ENCODE peak calls at places on chromosomes 6 and 20, in six cellular contexts. J is SW480; O is activated CD8-positive, alpha-beta memory T cell treated with anti-CD3 and anti-CD28 coated beads, Interleukin-2, amount 50 U/mL, for 48 hours; K is fibroblast of pulmonary artery; X is left ventricle myocardium inferior; D is T-cell. M is an unnamed sample.

GRCh38 chr6:44335631-44336030 is 6.8 kb upstream of the SPATS1 start:
- DNase-seq in K (no peak), O (no peak), J (no peak), X (no peak), D (no peak), M (no peak)

GRCh38 chr6:31736026-31736767 is at the start of gene CLIC1:
- DNase-seq in O (peak; percentile 86), D (peak; percentile 46), X (peak; percentile 85), K (peak; percentile 74), J (peak; percentile 77), M (peak; percentile 67)

GRCh38 chr20:24577271-24577909 is 108.0 kb downstream of the SYNDIG1 start:
- DNase-seq in K (no peak), D (no peak), O (no peak), X (no peak), J (no peak), M (no peak)

GRCh38 chr6:131015630-131016263 is 47.3 kb downstream of the EPB41L2 start:
- DNase-seq in J (no peak), O (no peak), X (no peak), D (no peak), K (peak; percentile 68), M (no peak)

GRCh38 chr20:63884506-63885263 is 10.2 kb upstream of the DNAJC5 start:
- DNase-seq in D (no peak), K (no peak), J (no peak), O (no peak), X (peak; percentile 69), M (no peak)

GRCh38 chr6:118100763-118101162 is 193.7 kb downstream of the SLC35F1 start:
- DNase-seq in O (no peak), X (no peak), K (no peak), D (no peak), J (no peak), M (no peak)

GRCh38 chr6:49540614-49541013 is 9.9 kb upstream of the C6orf141 start:
- DNase-seq in J (no peak), X (no peak), K (no peak), D (no peak), O (no peak), M (no peak)

GRCh38 chr6:21588812-21589811 is 4.4 kb upstream of the SOX4 start:
- DNase-seq in J (peak; percentile 73), X (peak; percentile 88), O (peak; percentile 92), K (peak; percentile 92), D (peak; percentile 69), M (peak; percentile 69)

GRCh38 chr20:58192567-58192966 is 35.9 kb downstream of the ANKRD60 start:
- DNase-seq in J (no peak), O (peak; percentile 81), K (no peak), D (no peak), X (no peak), M (peak; percentile 41)

GRCh38 chr6:10363911-10364310 is 51.0 kb downstream of the TFAP2A start:
- DNase-seq in K (no peak), O (no peak), D (no peak), J (no peak), X (no peak), M (no peak)

GRCh38 chr20:41927655-41928054 is 309.5 kb upstream of the CHD6 start:
- DNase-seq in D (no peak), X (no peak), J (peak; percentile 39), K (no peak), O (no peak), M (no peak)

GRCh38 chr6:126963077-126963809 is 155.2 kb upstream of the RSPO3 start:
- DNase-seq in O (no peak), K (no peak), X (no peak), D (no peak), J (no peak), M (no peak)

GRCh38 chr6:53339424-53339823 is 9.3 kb downstream of the ELOVL5 start:
- DNase-seq in X (no peak), J (no peak), D (no peak), K (no peak), O (no peak), M (no peak)

GRCh38 chr6:14440215-14440890 is 322.8 kb downstream of the CD83 start:
- DNase-seq in D (no peak), O (no peak), K (no peak), X (no peak), J (no peak), M (no peak)

GRCh38 chr20:50121858-50122271 is 8.9 kb upstream of the UBE2V1 start:
- DNase-seq in D (no peak), O (no peak), X (no peak), J (no peak), K (no peak), M (no peak)

GRCh38 chr20:44083220-44083933 is 103.6 kb downstream of the JPH2 start:
- DNase-seq in D (no peak), O (no peak), K (peak; percentile 28), J (no peak), X (peak; percentile 78), M (no peak)

GRCh38 chr6:90497411-90497810 is 89.5 kb downstream of the MAP3K7 start:
- DNase-seq in X (no peak), J (peak; percentile 2), O (no peak), D (no peak), K (no peak), M (no peak)

GRCh38 chr20:4383966-4384365 is 337.7 kb upstream of the PRND start:
- DNase-seq in X (no peak), J (no peak), K (peak; percentile 27), D (no peak), O (no peak), M (no peak)

GRCh38 chr6:72283571-72283970 is 338.3 kb upstream of the KCNQ5 start:
- DNase-seq in D (no peak), K (no peak), O (no peak), J (no peak), X (no peak), M (no peak)

GRCh38 chr6:138028893-138029292 is 78.3 kb downstream of the PERP start:
- DNase-seq in D (no peak), J (no peak), X (no peak), K (no peak), O (no peak), M (no peak)

GRCh38 chr6:53205778-53206177 is 57.1 kb upstream of the GCM1 start:
- DNase-seq in O (no peak), K (no peak), X (no peak), D (no peak), J (no peak), M (no peak)

GRCh38 chr6:145878591-145879295 is 64.1 kb upstream of the FBXO30 start:
- DNase-seq in O (no peak), X (no peak), J (no peak), K (no peak), D (no peak), M (no peak)

GRCh38 chr20:7722564-7722963 is 217.7 kb downstream of the HAO1 start:
- DNase-seq in X (no peak), D (no peak), O (no peak), K (peak; percentile 92), J (no peak), M (no peak)

GRCh38 chr20:41034239-41034638 is 5.6 kb downstream of the TOP1 start:
- DNase-seq in J (no peak), X (no peak), K (no peak), D (no peak), O (no peak), M (no peak)

GRCh38 chr6:159595173-159595572 is 97.9 kb downstream of the SOD2 start:
- DNase-seq in J (no peak), X (no peak), O (no peak), K (peak; percentile 55), D (no peak), M (no peak)

GRCh38 chr6:160293844-160294243 is 35.2 kb upstream of the SLC22A2 start:
- DNase-seq in O (no peak), K (no peak), J (no peak), X (no peak), D (no peak), M (no peak)

GRCh38 chr20:19758888-19759331 is 852 bp downstream of the RIN2 start:
- DNase-seq in O (no peak), D (no peak), J (no peak), X (peak; percentile 87), K (peak; percentile 60), M (no peak)

GRCh38 chr6:129733290-129733689 is 23.3 kb upstream of the ARHGAP18 start:
- DNase-seq in O (no peak), K (no peak), D (no peak), X (no peak), J (peak; percentile 13), M (no peak)

GRCh38 chr20:1402149-1402548 is 9.3 kb upstream of the FKBP1A start:
- DNase-seq in D (no peak), J (peak; percentile 59), K (no peak), O (no peak), X (no peak), M (no peak)

GRCh38 chr6:42012501-42013133 is 37.7 kb upstream of the TAF8 start:
- DNase-seq in K (no peak), O (no peak), X (no peak), D (no peak), J (no peak), M (no peak)

GRCh38 chr6:90290991-90291390 is 5.7 kb downstream of the BACH2 start:
- DNase-seq in X (no peak), O (no peak), J (no peak), D (no peak), K (no peak), M (no peak)

GRCh38 chr6:11938285-11938890 is 73.7 kb upstream of the HIVEP1 start:
- DNase-seq in X (no peak), D (no peak), K (no peak), J (no peak), O (no peak), M (no peak)

GRCh38 chr6:6678185-6678671 is 89.7 kb downstream of the LY86 start:
- DNase-seq in D (no peak), X (no peak), K (peak; percentile 64), O (no peak), J (peak; percentile 84), M (no peak)

GRCh38 chr20:45484676-45485075 is 15.1 kb downstream of the WFDC2 start:
- DNase-seq in J (no peak), X (no peak), O (no peak), D (no peak), K (no peak), M (no peak)

GRCh38 chr6:108193120-108193519 is 27.3 kb downstream of the NR2E1 start:
- DNase-seq in X (no peak), J (no peak), D (no peak), K (no peak), O (no peak), M (no peak)

GRCh38 chr20:43824699-43825402 is 89.8 kb upstream of the TOX2 start:
- DNase-seq in O (no peak), K (peak; percentile 64), J (peak; percentile 39), D (no peak), X (no peak), M (no peak)

GRCh38 chr6:148523051-148523450 is 180.4 kb downstream of the SASH1 start:
- DNase-seq in J (no peak), O (no peak), K (peak; percentile 72), X (no peak), D (no peak), M (no peak)

M was measured in T-helper 9 cell.